ENCODE peak calls at places on chromosomes 7 and 10, in eight cellular contexts. One of them, this sample, is unnamed.

GRCh38 chr7:38736135-38736534 is 105.0 kb upstream of the AMPH start:
- DNase-seq in nephron progenitor cell: no peak
- DNase-seq in SK-N-SH: no peak
- DNase-seq in NB4: no peak
- DNase-seq in endodermal cell: no peak
- DNase-seq in AG09309: no peak
- DNase-seq in mucosa of descending colon: no peak
- DNase-seq in neural crest cell: no peak
- DNase-seq in this sample: no peak

GRCh38 chr7:148609045-148609725 is 18.6 kb downstream of the C7orf33 start:
- DNase-seq in nephron progenitor cell: no peak
- DNase-seq in SK-N-SH: no peak
- DNase-seq in NB4: no peak
- DNase-seq in endodermal cell: no peak
- DNase-seq in AG09309: no peak
- DNase-seq in mucosa of descending colon: no peak
- DNase-seq in neural crest cell: no peak
- DNase-seq in this sample: no peak

GRCh38 chr7:130379551-130380120 is 658 bp upstream of the CPA1 start:
- DNase-seq in nephron progenitor cell: peak; percentile 19
- DNase-seq in SK-N-SH: peak; percentile 65
- DNase-seq in NB4: no peak
- DNase-seq in endodermal cell: peak; percentile 44
- DNase-seq in AG09309: no peak
- DNase-seq in mucosa of descending colon: no peak
- DNase-seq in neural crest cell: no peak
- DNase-seq in this sample: peak; percentile 13

GRCh38 chr10:29958440-29958839 is 100.9 kb downstream of the JCAD start:
- DNase-seq in nephron progenitor cell: no peak
- DNase-seq in SK-N-SH: no peak
- DNase-seq in NB4: no peak
- DNase-seq in endodermal cell: no peak
- DNase-seq in AG09309: no peak
- DNase-seq in mucosa of descending colon: no peak
- DNase-seq in neural crest cell: no peak
- DNase-seq in this sample: no peak

GRCh38 chr10:113027574-113028392 is 77.7 kb downstream of the TCF7L2 start:
- DNase-seq in nephron progenitor cell: peak; percentile 69
- DNase-seq in SK-N-SH: no peak
- DNase-seq in NB4: peak; percentile 20
- DNase-seq in endodermal cell: peak; percentile 61
- DNase-seq in AG09309: no peak
- DNase-seq in mucosa of descending colon: no peak
- DNase-seq in neural crest cell: peak; percentile 43
- DNase-seq in this sample: no peak

GRCh38 chr10:36692759-36693158 is 432.6 kb upstream of the ANKRD30A start:
- DNase-seq in nephron progenitor cell: no peak
- DNase-seq in SK-N-SH: no peak
- DNase-seq in NB4: no peak
- DNase-seq in endodermal cell: no peak
- DNase-seq in AG09309: no peak
- DNase-seq in mucosa of descending colon: no peak
- DNase-seq in neural crest cell: no peak
- DNase-seq in this sample: no peak

GRCh38 chr10:122325235-122325634 is 49.3 kb upstream of the PLEKHA1 start:
- DNase-seq in nephron progenitor cell: no peak
- DNase-seq in SK-N-SH: no peak
- DNase-seq in NB4: no peak
- DNase-seq in endodermal cell: no peak
- DNase-seq in AG09309: no peak
- DNase-seq in mucosa of descending colon: no peak
- DNase-seq in neural crest cell: no peak
- DNase-seq in this sample: no peak

GRCh38 chr10:109899578-109900355 is 23.5 kb downstream of the XPNPEP1 start:
- DNase-seq in nephron progenitor cell: no peak
- DNase-seq in SK-N-SH: no peak
- DNase-seq in NB4: no peak
- DNase-seq in endodermal cell: peak; percentile 6
- DNase-seq in AG09309: no peak
- DNase-seq in mucosa of descending colon: no peak
- DNase-seq in neural crest cell: no peak
- DNase-seq in this sample: no peak

GRCh38 chr7:38727184-38727940 is 96.2 kb upstream of the AMPH start:
- DNase-seq in nephron progenitor cell: no peak
- DNase-seq in SK-N-SH: no peak
- DNase-seq in NB4: no peak
- DNase-seq in endodermal cell: no peak
- DNase-seq in AG09309: no peak
- DNase-seq in mucosa of descending colon: no peak
- DNase-seq in neural crest cell: no peak
- DNase-seq in this sample: no peak

GRCh38 chr7:97731736-97732370 is at the start of gene TAC1:
- DNase-seq in nephron progenitor cell: peak; percentile 64
- DNase-seq in SK-N-SH: peak; percentile 38
- DNase-seq in NB4: no peak
- DNase-seq in endodermal cell: peak; percentile 78
- DNase-seq in AG09309: no peak
- DNase-seq in mucosa of descending colon: no peak
- DNase-seq in neural crest cell: peak; percentile 20
- DNase-seq in this sample: no peak

GRCh38 chr10:115171392-115171960 is 78.3 kb downstream of the ATRNL1 start:
- DNase-seq in nephron progenitor cell: no peak
- DNase-seq in SK-N-SH: peak; percentile 3
- DNase-seq in NB4: peak; percentile 28
- DNase-seq in endodermal cell: no peak
- DNase-seq in AG09309: no peak
- DNase-seq in mucosa of descending colon: no peak
- DNase-seq in neural crest cell: no peak
- DNase-seq in this sample: no peak

GRCh38 chr10:123583639-123584418 is 82.3 kb upstream of the GPR26 start:
- DNase-seq in nephron progenitor cell: peak; percentile 87
- DNase-seq in SK-N-SH: peak; percentile 79
- DNase-seq in NB4: peak; percentile 59
- DNase-seq in endodermal cell: peak; percentile 95
- DNase-seq in AG09309: peak; percentile 82
- DNase-seq in mucosa of descending colon: peak; percentile 77
- DNase-seq in neural crest cell: peak; percentile 77
- DNase-seq in this sample: no peak

GRCh38 chr7:28685660-28686417 is 272.3 kb downstream of the TRIL start:
- DNase-seq in nephron progenitor cell: peak; percentile 31
- DNase-seq in SK-N-SH: peak; percentile 77
- DNase-seq in NB4: peak; percentile 85
- DNase-seq in endodermal cell: peak; percentile 88
- DNase-seq in AG09309: peak; percentile 96
- DNase-seq in mucosa of descending colon: peak; percentile 72
- DNase-seq in neural crest cell: peak; percentile 50
- DNase-seq in this sample: no peak

DNA sequence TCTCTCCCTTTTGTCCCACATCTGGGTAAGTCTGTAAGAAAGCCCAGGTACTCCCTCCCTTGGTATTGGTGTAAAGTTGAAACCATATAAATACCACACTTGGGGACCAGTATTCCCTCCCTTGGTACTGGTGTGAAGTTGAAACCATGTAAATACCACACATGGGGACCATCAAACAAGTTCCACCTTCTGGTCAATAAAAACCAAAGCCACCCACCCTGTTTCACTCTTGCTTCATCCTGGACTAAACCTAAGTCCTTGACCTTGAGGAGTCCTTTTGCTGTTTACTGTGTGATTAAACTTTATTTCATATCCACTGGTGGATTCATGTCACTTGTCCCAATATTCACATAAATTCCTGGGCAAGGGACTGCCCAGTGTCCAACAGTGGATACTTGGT is 8.4 kb downstream of the P4HA1 start:
- DNase-seq in nephron progenitor cell: no peak
- DNase-seq in SK-N-SH: no peak
- DNase-seq in NB4: no peak
- DNase-seq in endodermal cell: no peak
- DNase-seq in AG09309: no peak
- DNase-seq in mucosa of descending colon: no peak
- DNase-seq in neural crest cell: no peak
- DNase-seq in this sample: no peak
- TF ChIP-seq CTCF in nephron progenitor cell: no peak
- TF ChIP-seq CTCF in SK-N-SH: no peak
- TF ChIP-seq CTCF in NB4: no peak
- TF ChIP-seq CTCF in endodermal cell: no peak
- TF ChIP-seq CTCF in AG09309: no peak
- TF ChIP-seq CTCF in mucosa of descending colon: no peak
- TF ChIP-seq CTCF in neural crest cell: no peak
- TF ChIP-seq CTCF in this sample: no peak

GRCh38 chr10:14758994-14759664 is 15.6 kb downstream of the FAM107B start:
- DNase-seq in nephron progenitor cell: no peak
- DNase-seq in SK-N-SH: peak; percentile 27
- DNase-seq in NB4: no peak
- DNase-seq in endodermal cell: no peak
- DNase-seq in AG09309: no peak
- DNase-seq in mucosa of descending colon: no peak
- DNase-seq in neural crest cell: no peak
- DNase-seq in this sample: no peak
- TF ChIP-seq CTCF in nephron progenitor cell: no peak
- TF ChIP-seq CTCF in SK-N-SH: no peak
- TF ChIP-seq CTCF in NB4: no peak
- TF ChIP-seq CTCF in endodermal cell: peak; percentile 48
- TF ChIP-seq CTCF in AG09309: no peak
- TF ChIP-seq CTCF in mucosa of descending colon: no peak
- TF ChIP-seq CTCF in neural crest cell: no peak
- TF ChIP-seq CTCF in this sample: no peak

GRCh38 chr10:86699125-86699524 is 30.8 kb downstream of the LDB3 start:
- DNase-seq in nephron progenitor cell: no peak
- DNase-seq in SK-N-SH: no peak
- DNase-seq in NB4: no peak
- DNase-seq in endodermal cell: no peak
- DNase-seq in AG09309: no peak
- DNase-seq in mucosa of descending colon: no peak
- DNase-seq in neural crest cell: no peak
- DNase-seq in this sample: no peak

GRCh38 chr10:86699541-86699940 is 31.2 kb downstream of the LDB3 start:
- DNase-seq in nephron progenitor cell: no peak
- DNase-seq in SK-N-SH: no peak
- DNase-seq in NB4: no peak
- DNase-seq in endodermal cell: no peak
- DNase-seq in AG09309: no peak
- DNase-seq in mucosa of descending colon: no peak
- DNase-seq in neural crest cell: no peak
- DNase-seq in this sample: no peak

GRCh38 chr10:86700851-86701617 is 32.7 kb downstream of the LDB3 start:
- DNase-seq in nephron progenitor cell: no peak
- DNase-seq in SK-N-SH: no peak
- DNase-seq in NB4: no peak
- DNase-seq in endodermal cell: no peak
- DNase-seq in AG09309: no peak
- DNase-seq in mucosa of descending colon: peak; percentile 25
- DNase-seq in neural crest cell: no peak
- DNase-seq in this sample: no peak

GRCh38 chr10:86699991-86700840 is 31.9 kb downstream of the LDB3 start:
- DNase-seq in nephron progenitor cell: no peak
- DNase-seq in SK-N-SH: no peak
- DNase-seq in NB4: no peak
- DNase-seq in endodermal cell: no peak
- DNase-seq in AG09309: no peak
- DNase-seq in mucosa of descending colon: peak; percentile 27
- DNase-seq in neural crest cell: no peak
- DNase-seq in this sample: no peak

GRCh38 chr10:86698207-86698940 is 30.1 kb downstream of the LDB3 start:
- DNase-seq in nephron progenitor cell: no peak
- DNase-seq in SK-N-SH: no peak
- DNase-seq in NB4: no peak
- DNase-seq in endodermal cell: no peak
- DNase-seq in AG09309: no peak
- DNase-seq in mucosa of descending colon: no peak
- DNase-seq in neural crest cell: no peak
- DNase-seq in this sample: no peak
- TF ChIP-seq CTCF in nephron progenitor cell: no peak
- TF ChIP-seq CTCF in SK-N-SH: no peak
- TF ChIP-seq CTCF in NB4: no peak
- TF ChIP-seq CTCF in endodermal cell: peak; percentile 50
- TF ChIP-seq CTCF in AG09309: no peak
- TF ChIP-seq CTCF in mucosa of descending colon: no peak
- TF ChIP-seq CTCF in neural crest cell: no peak
- TF ChIP-seq CTCF in this sample: no peak

GRCh38 chr7:69893915-69894314 is 295.6 kb downstream of the AUTS2 start:
- DNase-seq in nephron progenitor cell: no peak
- DNase-seq in SK-N-SH: peak; percentile 51
- DNase-seq in NB4: peak; percentile 55
- DNase-seq in endodermal cell: no peak
- DNase-seq in AG09309: no peak
- DNase-seq in mucosa of descending colon: no peak
- DNase-seq in neural crest cell: no peak
- DNase-seq in this sample: no peak
- TF ChIP-seq CTCF in nephron progenitor cell: no peak
- TF ChIP-seq CTCF in SK-N-SH: peak; percentile 64
- TF ChIP-seq CTCF in NB4: peak; percentile 39
- TF ChIP-seq CTCF in endodermal cell: peak; percentile 38
- TF ChIP-seq CTCF in AG09309: peak; percentile 24
- TF ChIP-seq CTCF in mucosa of descending colon: no peak
- TF ChIP-seq CTCF in neural crest cell: peak; percentile 48
- TF ChIP-seq CTCF in this sample: no peak

DNA sequence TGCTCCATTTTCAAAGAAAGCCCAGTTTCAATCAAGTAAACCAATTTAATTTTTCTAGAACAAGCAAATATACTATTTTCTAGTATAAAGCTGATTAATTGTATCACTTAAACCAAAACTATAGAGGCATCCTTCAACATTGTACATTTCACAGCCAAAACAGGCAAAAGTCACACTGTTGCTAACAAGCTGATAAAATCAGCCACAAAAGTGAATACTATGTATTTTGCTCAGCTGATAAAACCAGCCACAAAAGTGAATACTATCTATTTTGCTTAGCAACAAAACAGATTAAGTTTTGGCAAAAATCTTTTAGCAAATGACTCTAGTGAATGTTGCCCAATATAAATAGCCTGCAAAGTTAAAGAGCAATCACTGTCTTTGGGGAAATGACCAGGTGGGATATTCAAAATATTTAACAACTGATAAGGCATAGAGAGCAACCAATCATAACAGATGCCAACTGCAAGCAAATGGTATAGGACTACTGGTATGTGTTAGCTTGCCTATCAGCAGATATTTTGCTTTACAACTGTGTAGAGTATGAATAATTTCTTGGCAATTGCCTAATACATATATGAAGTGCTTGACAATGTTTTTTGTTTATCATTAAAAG is 44.6 kb upstream of the SP4 start:
- DNase-seq in nephron progenitor cell: no peak
- DNase-seq in SK-N-SH: no peak
- DNase-seq in NB4: no peak
- DNase-seq in endodermal cell: no peak
- DNase-seq in AG09309: no peak
- DNase-seq in mucosa of descending colon: no peak
- DNase-seq in neural crest cell: no peak
- DNase-seq in this sample: no peak
- TF ChIP-seq CTCF in nephron progenitor cell: no peak
- TF ChIP-seq CTCF in SK-N-SH: no peak
- TF ChIP-seq CTCF in NB4: no peak
- TF ChIP-seq CTCF in endodermal cell: no peak
- TF ChIP-seq CTCF in AG09309: no peak
- TF ChIP-seq CTCF in mucosa of descending colon: no peak
- TF ChIP-seq CTCF in neural crest cell: no peak
- TF ChIP-seq CTCF in this sample: no peak

GRCh38 chr7:113289140-113289740 is 170.9 kb upstream of the SMIM30 start:
- DNase-seq in nephron progenitor cell: no peak
- DNase-seq in SK-N-SH: peak; percentile 42
- DNase-seq in NB4: peak; percentile 80
- DNase-seq in endodermal cell: no peak
- DNase-seq in AG09309: peak; percentile 37
- DNase-seq in mucosa of descending colon: no peak
- DNase-seq in neural crest cell: no peak
- DNase-seq in this sample: no peak
- TF ChIP-seq CTCF in nephron progenitor cell: no peak
- TF ChIP-seq CTCF in SK-N-SH: peak; percentile 84
- TF ChIP-seq CTCF in NB4: peak; percentile 74
- TF ChIP-seq CTCF in endodermal cell: peak; percentile 75
- TF ChIP-seq CTCF in AG09309: peak; percentile 86
- TF ChIP-seq CTCF in mucosa of descending colon: no peak
- TF ChIP-seq CTCF in neural crest cell: peak; percentile 58
- TF ChIP-seq CTCF in this sample: no peak